ENCODE peak calls at places on chromosomes 7 and 10, in eight cellular contexts. One of them, this sample, is unnamed.

GRCh38 chr10:124739119-124739921 is 4.9 kb downstream of the FAM53B start:
- DNase-seq in spleen: no peak
- DNase-seq in ovary: no peak
- DNase-seq in mucosa of descending colon: peak; percentile 29
- DNase-seq in prostate gland: no peak
- DNase-seq in vagina: no peak
- DNase-seq in lower lobe of right lung: no peak
- DNase-seq in adrenal gland: peak; percentile 23
- DNase-seq in this sample: no peak

GRCh38 chr10:102775973-102776669 is 32.4 kb downstream of the WBP1L start:
- DNase-seq in spleen: no peak
- DNase-seq in ovary: peak; percentile 85
- DNase-seq in mucosa of descending colon: peak; percentile 43
- DNase-seq in prostate gland: peak; percentile 76
- DNase-seq in vagina: peak; percentile 91
- DNase-seq in lower lobe of right lung: peak; percentile 63
- DNase-seq in adrenal gland: peak; percentile 86
- DNase-seq in this sample: peak; percentile 66

GRCh38 chr7:65980478-65981250 is 1.3 kb downstream of the GUSB start:
- DNase-seq in spleen: peak; percentile 92
- DNase-seq in ovary: peak; percentile 35
- DNase-seq in mucosa of descending colon: peak; percentile 56
- DNase-seq in prostate gland: no peak
- DNase-seq in vagina: no peak
- DNase-seq in lower lobe of right lung: peak; percentile 88
- DNase-seq in adrenal gland: peak; percentile 71
- DNase-seq in this sample: no peak

GRCh38 chr7:53062796-53063195 is 27.4 kb downstream of the POM121L12 start:
- DNase-seq in spleen: no peak
- DNase-seq in ovary: no peak
- DNase-seq in mucosa of descending colon: no peak
- DNase-seq in prostate gland: no peak
- DNase-seq in vagina: no peak
- DNase-seq in lower lobe of right lung: no peak
- DNase-seq in adrenal gland: no peak
- DNase-seq in this sample: no peak

GRCh38 chr10:6721480-6721879 is 141.4 kb upstream of the PRKCQ start:
- DNase-seq in spleen: no peak
- DNase-seq in ovary: no peak
- DNase-seq in mucosa of descending colon: no peak
- DNase-seq in prostate gland: no peak
- DNase-seq in vagina: peak; percentile 94
- DNase-seq in lower lobe of right lung: no peak
- DNase-seq in adrenal gland: no peak
- DNase-seq in this sample: no peak

GRCh38 chr10:1377756-1378397 is 321.7 kb downstream of the WDR37 start:
- DNase-seq in spleen: no peak
- DNase-seq in ovary: no peak
- DNase-seq in mucosa of descending colon: no peak
- DNase-seq in prostate gland: no peak
- DNase-seq in vagina: peak; percentile 25
- DNase-seq in lower lobe of right lung: no peak
- DNase-seq in adrenal gland: no peak
- DNase-seq in this sample: no peak

GRCh38 chr7:45241339-45242109 is 83.9 kb downstream of the RAMP3 start:
- DNase-seq in spleen: no peak
- DNase-seq in ovary: no peak
- DNase-seq in mucosa of descending colon: no peak
- DNase-seq in prostate gland: no peak
- DNase-seq in vagina: no peak
- DNase-seq in lower lobe of right lung: no peak
- DNase-seq in adrenal gland: no peak
- DNase-seq in this sample: no peak

GRCh38 chr10:11165591-11166543 is 148.2 kb downstream of the CELF2 start:
- DNase-seq in spleen: peak; percentile 90
- DNase-seq in ovary: peak; percentile 77
- DNase-seq in mucosa of descending colon: peak; percentile 55
- DNase-seq in prostate gland: peak; percentile 28
- DNase-seq in vagina: no peak
- DNase-seq in lower lobe of right lung: peak; percentile 63
- DNase-seq in adrenal gland: no peak
- DNase-seq in this sample: no peak

GRCh38 chr7:46352335-46352954 is 431.4 kb upstream of the IGFBP3 start:
- DNase-seq in spleen: no peak
- DNase-seq in ovary: no peak
- DNase-seq in mucosa of descending colon: no peak
- DNase-seq in prostate gland: peak; percentile 21
- DNase-seq in vagina: no peak
- DNase-seq in lower lobe of right lung: no peak
- DNase-seq in adrenal gland: peak; percentile 52
- DNase-seq in this sample: peak; percentile 42

GRCh38 chr10:49646256-49646870 is 32.5 kb downstream of the CHAT start:
- DNase-seq in spleen: peak; percentile 67
- DNase-seq in ovary: no peak
- DNase-seq in mucosa of descending colon: no peak
- DNase-seq in prostate gland: no peak
- DNase-seq in vagina: peak; percentile 81
- DNase-seq in lower lobe of right lung: no peak
- DNase-seq in adrenal gland: no peak
- DNase-seq in this sample: no peak

GRCh38 chr7:111516612-111517011 is 45.7 kb downstream of the IMMP2L start:
- DNase-seq in spleen: no peak
- DNase-seq in ovary: no peak
- DNase-seq in mucosa of descending colon: no peak
- DNase-seq in prostate gland: no peak
- DNase-seq in vagina: no peak
- DNase-seq in lower lobe of right lung: no peak
- DNase-seq in adrenal gland: no peak
- DNase-seq in this sample: no peak

GRCh38 chr7:116142374-116142773 is 68.0 kb upstream of the TES start:
- DNase-seq in spleen: no peak
- DNase-seq in ovary: no peak
- DNase-seq in mucosa of descending colon: no peak
- DNase-seq in prostate gland: no peak
- DNase-seq in vagina: no peak
- DNase-seq in lower lobe of right lung: no peak
- DNase-seq in adrenal gland: no peak
- DNase-seq in this sample: no peak

GRCh38 chr10:74991435-74991834 is 120.0 kb upstream of the SAMD8 start:
- DNase-seq in spleen: no peak
- DNase-seq in ovary: no peak
- DNase-seq in mucosa of descending colon: no peak
- DNase-seq in prostate gland: no peak
- DNase-seq in vagina: no peak
- DNase-seq in lower lobe of right lung: no peak
- DNase-seq in adrenal gland: no peak
- DNase-seq in this sample: no peak

GRCh38 chr10:8404721-8405120 is 350.2 kb downstream of the GATA3 start:
- DNase-seq in spleen: no peak
- DNase-seq in ovary: no peak
- DNase-seq in mucosa of descending colon: no peak
- DNase-seq in prostate gland: no peak
- DNase-seq in vagina: no peak
- DNase-seq in lower lobe of right lung: no peak
- DNase-seq in adrenal gland: no peak
- DNase-seq in this sample: no peak

GRCh38 chr7:35749548-35749947 is 51.3 kb upstream of the SEPTIN7 start:
- DNase-seq in spleen: no peak
- DNase-seq in ovary: peak; percentile 72
- DNase-seq in mucosa of descending colon: no peak
- DNase-seq in prostate gland: no peak
- DNase-seq in vagina: no peak
- DNase-seq in lower lobe of right lung: no peak
- DNase-seq in adrenal gland: peak; percentile 40
- DNase-seq in this sample: no peak

GRCh38 chr10:92183199-92183598 is 107.7 kb downstream of the CPEB3 start:
- DNase-seq in spleen: no peak
- DNase-seq in ovary: no peak
- DNase-seq in mucosa of descending colon: no peak
- DNase-seq in prostate gland: no peak
- DNase-seq in vagina: no peak
- DNase-seq in lower lobe of right lung: no peak
- DNase-seq in adrenal gland: no peak
- DNase-seq in this sample: no peak

GRCh38 chr7:66054063-66054462 is 21.6 kb upstream of the ASL start:
- DNase-seq in spleen: peak; percentile 39
- DNase-seq in ovary: no peak
- DNase-seq in mucosa of descending colon: no peak
- DNase-seq in prostate gland: no peak
- DNase-seq in vagina: no peak
- DNase-seq in lower lobe of right lung: no peak
- DNase-seq in adrenal gland: no peak
- DNase-seq in this sample: no peak

GRCh38 chr7:121323934-121324333 is 4.9 kb upstream of the WNT16 start:
- DNase-seq in spleen: no peak
- DNase-seq in ovary: no peak
- DNase-seq in mucosa of descending colon: no peak
- DNase-seq in prostate gland: no peak
- DNase-seq in vagina: no peak
- DNase-seq in lower lobe of right lung: no peak
- DNase-seq in adrenal gland: no peak
- DNase-seq in this sample: no peak
- H3K4me1 ChIP-seq in spleen: peaks cover under 1% of the 10 kb centered on the region
- H3K4me1 ChIP-seq in ovary: no peaks in the 10 kb centered on the region
- H3K4me1 ChIP-seq in mucosa of descending colon: no peaks in the 10 kb centered on the region
- H3K4me1 ChIP-seq in prostate gland: no peaks in the 10 kb centered on the region
- H3K4me1 ChIP-seq in vagina: peaks cover 6% of the 10 kb centered on the region
- H3K4me1 ChIP-seq in lower lobe of right lung: no peaks in the 10 kb centered on the region
- H3K4me1 ChIP-seq in adrenal gland: no peaks in the 10 kb centered on the region
- H3K4me1 ChIP-seq in this sample: no peaks in the 10 kb centered on the region

GRCh38 chr7:140168816-140169215 is 8.0 kb downstream of the KDM7A start:
- DNase-seq in spleen: no peak
- DNase-seq in ovary: no peak
- DNase-seq in mucosa of descending colon: no peak
- DNase-seq in prostate gland: no peak
- DNase-seq in vagina: no peak
- DNase-seq in lower lobe of right lung: no peak
- DNase-seq in adrenal gland: no peak
- DNase-seq in this sample: no peak
- H3K4me3 ChIP-seq in spleen: no peak overlapping the region
- H3K4me3 ChIP-seq in ovary: no peak overlapping the region
- H3K4me3 ChIP-seq in mucosa of descending colon: no peak overlapping the region
- H3K4me3 ChIP-seq in prostate gland: no peak overlapping the region
- H3K4me3 ChIP-seq in vagina: no peak overlapping the region
- H3K4me3 ChIP-seq in lower lobe of right lung: no peak overlapping the region
- H3K4me3 ChIP-seq in adrenal gland: no peak overlapping the region
- H3K4me3 ChIP-seq in this sample: no peak overlapping the region

DNA sequence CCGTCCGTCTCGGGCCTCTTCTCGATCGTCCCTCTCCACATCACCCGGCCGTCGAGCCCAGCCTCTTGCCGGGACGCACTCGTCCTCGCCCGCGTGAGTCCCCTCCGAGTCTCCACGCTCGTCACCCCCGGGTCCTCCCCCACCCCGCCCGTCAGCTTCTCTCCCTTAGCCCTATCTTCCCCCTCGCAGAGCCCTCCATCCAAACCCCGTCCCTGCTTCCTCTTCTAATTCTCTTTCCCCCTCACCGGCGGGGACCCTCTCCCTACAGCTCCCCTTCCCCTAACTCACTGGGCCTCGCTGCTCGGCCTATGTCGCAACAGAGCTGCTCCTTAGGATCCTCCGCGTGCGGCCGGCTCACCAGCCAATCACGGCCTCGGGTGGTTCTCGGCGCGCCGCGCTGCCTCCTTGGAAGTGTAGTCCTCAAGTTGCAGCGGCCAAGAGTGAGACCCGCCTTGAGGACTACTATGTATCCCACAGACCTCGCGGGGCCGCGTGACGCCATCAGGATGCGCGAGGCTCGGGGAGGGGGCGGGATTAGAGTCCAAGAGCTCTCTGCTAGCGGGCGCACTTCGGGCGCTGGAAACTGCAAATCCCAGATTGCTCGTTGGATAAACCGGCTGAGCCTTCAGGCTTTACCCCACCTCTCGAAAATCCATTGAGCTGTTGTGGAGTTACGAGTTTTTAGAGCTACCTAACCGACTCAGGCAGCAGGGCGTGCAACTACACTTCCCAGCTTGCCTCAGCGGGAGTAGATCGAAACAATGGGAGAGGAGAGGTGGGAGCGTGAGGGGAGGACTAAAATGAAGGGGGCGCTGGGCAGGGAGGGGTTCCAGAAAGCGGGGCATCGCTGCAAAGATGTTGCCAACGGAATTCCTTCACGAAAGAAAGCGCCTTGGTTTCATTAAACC is at the start of gene ABCF2:
- DNase-seq in spleen: peak; percentile 100
- DNase-seq in ovary: peak; percentile 98
- DNase-seq in mucosa of descending colon: peak; percentile 99
- DNase-seq in prostate gland: peak; percentile 99
- DNase-seq in vagina: peak; percentile 99
- DNase-seq in lower lobe of right lung: peak; percentile 99
- DNase-seq in adrenal gland: peak; percentile 99
- DNase-seq in this sample: peak; percentile 99
- TF ChIP-seq CTCF in spleen: no peak
- TF ChIP-seq CTCF in ovary: no peak
- TF ChIP-seq CTCF in mucosa of descending colon: no peak
- TF ChIP-seq CTCF in prostate gland: no peak
- TF ChIP-seq CTCF in vagina: no peak
- TF ChIP-seq CTCF in lower lobe of right lung: no peak
- TF ChIP-seq CTCF in adrenal gland: no peak
- TF ChIP-seq CTCF in this sample: no peak

GRCh38 chr10:110394296-110394695 is 89.6 kb upstream of the SMNDC1 start:
- DNase-seq in spleen: no peak
- DNase-seq in ovary: no peak
- DNase-seq in mucosa of descending colon: no peak
- DNase-seq in prostate gland: no peak
- DNase-seq in vagina: no peak
- DNase-seq in lower lobe of right lung: no peak
- DNase-seq in adrenal gland: no peak
- DNase-seq in this sample: no peak

GRCh38 chr10:110397856-110398255 is 93.1 kb upstream of the SMNDC1 start:
- DNase-seq in spleen: no peak
- DNase-seq in ovary: no peak
- DNase-seq in mucosa of descending colon: no peak
- DNase-seq in prostate gland: no peak
- DNase-seq in vagina: no peak
- DNase-seq in lower lobe of right lung: no peak
- DNase-seq in adrenal gland: no peak
- DNase-seq in this sample: no peak

GRCh38 chr10:110395350-110396283 is 90.9 kb upstream of the SMNDC1 start:
- DNase-seq in spleen: no peak
- DNase-seq in ovary: no peak
- DNase-seq in mucosa of descending colon: peak; percentile 68
- DNase-seq in prostate gland: no peak
- DNase-seq in vagina: no peak
- DNase-seq in lower lobe of right lung: no peak
- DNase-seq in adrenal gland: peak; percentile 88
- DNase-seq in this sample: no peak

GRCh38 chr10:110394898-110395297 is 90.2 kb upstream of the SMNDC1 start:
- DNase-seq in spleen: no peak
- DNase-seq in ovary: no peak
- DNase-seq in mucosa of descending colon: no peak
- DNase-seq in prostate gland: no peak
- DNase-seq in vagina: no peak
- DNase-seq in lower lobe of right lung: no peak
- DNase-seq in adrenal gland: no peak
- DNase-seq in this sample: no peak

DNA sequence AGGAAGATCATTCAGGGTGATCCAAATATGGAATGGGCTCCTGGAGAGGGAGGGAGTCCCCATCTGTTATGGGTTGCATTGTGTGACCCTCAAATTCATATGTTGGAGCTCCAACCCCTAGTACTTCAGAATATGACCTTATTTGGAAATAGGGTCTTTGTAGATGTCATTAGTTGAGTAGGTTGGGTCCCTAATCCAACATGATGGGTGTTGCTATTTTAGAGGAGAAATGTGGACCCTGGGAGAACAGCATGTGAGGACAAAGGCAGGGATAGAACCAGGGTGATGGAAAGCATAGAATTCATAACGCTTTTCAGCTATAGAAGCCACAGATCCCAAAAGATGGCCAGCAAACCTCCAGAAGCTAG is 91.5 kb upstream of the SMNDC1 start:
- DNase-seq in spleen: no peak
- DNase-seq in ovary: no peak
- DNase-seq in mucosa of descending colon: no peak
- DNase-seq in prostate gland: no peak
- DNase-seq in vagina: no peak
- DNase-seq in lower lobe of right lung: no peak
- DNase-seq in adrenal gland: no peak
- DNase-seq in this sample: no peak
- H3K4me1 ChIP-seq in spleen: peaks cover 10% of the 10 kb centered on the region
- H3K4me1 ChIP-seq in ovary: peaks cover 1% of the 10 kb centered on the region
- H3K4me1 ChIP-seq in mucosa of descending colon: peaks cover 40% of the 10 kb centered on the region
- H3K4me1 ChIP-seq in prostate gland: peaks cover 6% of the 10 kb centered on the region
- H3K4me1 ChIP-seq in vagina: peaks cover 62% of the 10 kb centered on the region
- H3K4me1 ChIP-seq in lower lobe of right lung: peaks cover 38% of the 10 kb centered on the region
- H3K4me1 ChIP-seq in adrenal gland: peaks cover 7% of the 10 kb centered on the region
- H3K4me1 ChIP-seq in this sample: no peaks in the 10 kb centered on the region

This sample was measured in BE2C.